ENCODE peak calls at places on chromosomes 13 and 19, in eight cellular contexts. Q, S, V, M, Z, N, A and C are unnamed samples.

GRCh38 chr13:43238341-43239083 is 215.1 kb downstream of the DNAJC15 start:
- DNase-seq in A (no peak), V (no peak), Z (no peak), M (no peak), Q (no peak), S (no peak), N (no peak), C (no peak)

GRCh38 chr13:40439928-40440327 is 226.5 kb downstream of the FOXO1 start:
- DNase-seq in Q (no peak), V (peak; percentile 41), A (no peak), M (no peak), Z (no peak), N (no peak), S (no peak), C (no peak)

GRCh38 chr13:110820311-110820710 is 94.6 kb downstream of the ANKRD10 start:
- DNase-seq in A (no peak), Q (no peak), S (no peak), Z (no peak), N (no peak), V (no peak), M (no peak), C (no peak)

GRCh38 chr13:112102243-112102642 is 35.3 kb downstream of the SOX1 start:
- DNase-seq in N (no peak), V (no peak), Q (no peak), M (no peak), A (no peak), Z (no peak), S (no peak), C (no peak)

GRCh38 chr13:112519517-112520060 is 68.4 kb downstream of the TUBGCP3 start:
- DNase-seq in S (no peak), N (no peak), Q (no peak), M (no peak), A (no peak), V (no peak), Z (no peak), C (no peak)

GRCh38 chr19:4454952-4455738 is 2.4 kb downstream of the UBXN6 start:
- DNase-seq in N (peak; percentile 39), S (no peak), M (peak; percentile 59), A (peak; percentile 69), V (no peak), Z (no peak), Q (no peak), C (peak; percentile 4)

GRCh38 chr19:51691122-51692064 is 1.7 kb upstream of the SPACA6 start:
- DNase-seq in V (no peak), A (peak; percentile 59), Q (no peak), S (no peak), Z (no peak), N (no peak), M (peak; percentile 25), C (peak; percentile 91)

GRCh38 chr19:31154021-31154420 is 195.2 kb downstream of the TSHZ3 start:
- DNase-seq in Z (no peak), M (no peak), N (peak; percentile 41), V (no peak), Q (no peak), A (peak; percentile 66), S (no peak), C (no peak)

GRCh38 chr19:1220452-1221037 is 15.0 kb downstream of the STK11 start:
- DNase-seq in M (no peak), N (no peak), A (no peak), S (no peak), Z (no peak), Q (no peak), V (no peak), C (no peak)

GRCh38 chr19:50896591-50897190 is 14.5 kb downstream of the KLK4 start:
- DNase-seq in N (peak; percentile 49), Z (peak; percentile 69), V (no peak), A (peak; percentile 47), Q (no peak), S (no peak), M (no peak), C (peak; percentile 89)

GRCh38 chr13:72186730-72187422 is 319.9 kb upstream of the DACH1 start:
- DNase-seq in M (no peak), N (no peak), V (no peak), Q (no peak), A (no peak), S (no peak), Z (no peak), C (no peak)

GRCh38 chr13:97440598-97440997 is 6.6 kb downstream of the RAP2A start:
- DNase-seq in V (no peak), S (no peak), Z (no peak), N (no peak), A (no peak), M (no peak), Q (no peak), C (no peak)